ENCODE peak calls at places on chromosomes 3 and 15, in five cellular contexts. One of them, this sample, is unnamed.

GRCh38 chr15:45371546-45371945 is 6.8 kb downstream of the GATM start:
- DNase-seq in CD4-positive, CD25-positive, alpha-beta regulatory T cell: no peak
- DNase-seq in transverse colon: no peak
- DNase-seq in HCT116: no peak
- DNase-seq in Panc1: no peak
- DNase-seq in this sample: no peak

GRCh38 chr15:86316699-86317378 is 237.2 kb downstream of the AGBL1 start:
- DNase-seq in HCT116: no peak
- DNase-seq in Panc1: no peak
- DNase-seq in transverse colon: no peak
- DNase-seq in CD4-positive, CD25-positive, alpha-beta regulatory T cell: no peak
- DNase-seq in this sample: no peak

GRCh38 chr15:60601098-60601497 is 122.2 kb upstream of the ICE2 start:
- DNase-seq in CD4-positive, CD25-positive, alpha-beta regulatory T cell: no peak
- DNase-seq in transverse colon: no peak
- DNase-seq in Panc1: no peak
- DNase-seq in HCT116: no peak
- DNase-seq in this sample: no peak

GRCh38 chr15:70559223-70559823 is 204.0 kb downstream of the UACA start:
- DNase-seq in HCT116: no peak
- DNase-seq in Panc1: no peak
- DNase-seq in CD4-positive, CD25-positive, alpha-beta regulatory T cell: peak; percentile 13
- DNase-seq in transverse colon: peak; percentile 51
- DNase-seq in this sample: no peak

GRCh38 chr3:45507820-45508317 is 86.7 kb upstream of the LIMD1 start:
- DNase-seq in transverse colon: no peak
- DNase-seq in CD4-positive, CD25-positive, alpha-beta regulatory T cell: no peak
- DNase-seq in HCT116: no peak
- DNase-seq in Panc1: no peak
- DNase-seq in this sample: peak; percentile 63

GRCh38 chr15:41230345-41230649 is 260 bp downstream of the EXD1 start:
- DNase-seq in Panc1: no peak
- DNase-seq in transverse colon: no peak
- DNase-seq in CD4-positive, CD25-positive, alpha-beta regulatory T cell: no peak
- DNase-seq in HCT116: no peak
- DNase-seq in this sample: no peak

GRCh38 chr3:62954579-62954978 is 79.4 kb upstream of the CADPS start:
- DNase-seq in transverse colon: no peak
- DNase-seq in HCT116: no peak
- DNase-seq in CD4-positive, CD25-positive, alpha-beta regulatory T cell: no peak
- DNase-seq in Panc1: no peak
- DNase-seq in this sample: peak; percentile 38

GRCh38 chr15:26083457-26084350 is 220.6 kb upstream of the ATP10A start:
- DNase-seq in Panc1: no peak
- DNase-seq in HCT116: no peak
- DNase-seq in CD4-positive, CD25-positive, alpha-beta regulatory T cell: no peak
- DNase-seq in transverse colon: no peak
- DNase-seq in this sample: no peak

GRCh38 chr3:17384567-17385296 is 357.7 kb downstream of the TBC1D5 start:
- DNase-seq in transverse colon: no peak
- DNase-seq in Panc1: no peak
- DNase-seq in HCT116: no peak
- DNase-seq in CD4-positive, CD25-positive, alpha-beta regulatory T cell: no peak
- DNase-seq in this sample: no peak

GRCh38 chr15:84840741-84841429 is 23.7 kb downstream of the ALPK3 start:
- DNase-seq in HCT116: peak; percentile 29
- DNase-seq in CD4-positive, CD25-positive, alpha-beta regulatory T cell: no peak
- DNase-seq in transverse colon: peak; percentile 64
- DNase-seq in Panc1: peak; percentile 15
- DNase-seq in this sample: no peak

DNA sequence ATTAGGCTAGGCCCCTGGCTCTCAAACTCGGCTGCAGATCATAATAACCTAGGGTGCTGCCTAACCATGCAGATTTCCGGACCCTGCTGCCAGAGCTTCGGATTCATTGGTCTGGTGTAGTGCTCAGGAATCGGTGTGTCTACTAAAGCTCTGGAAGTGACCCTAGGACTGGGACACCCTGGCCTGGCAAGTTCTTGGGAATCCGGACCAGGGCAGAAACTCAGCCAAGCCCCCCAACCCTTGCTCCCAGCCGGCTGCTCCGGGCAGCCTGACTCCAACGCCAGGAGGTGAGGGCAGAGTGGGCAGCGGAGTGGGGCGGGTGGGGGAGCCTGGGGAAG is 23.0 kb downstream of the IGDCC3 start:
- DNase-seq in Panc1: no peak
- DNase-seq in HCT116: no peak
- DNase-seq in transverse colon: no peak
- DNase-seq in CD4-positive, CD25-positive, alpha-beta regulatory T cell: no peak
- DNase-seq in this sample: no peak
- H3K4me3 ChIP-seq in Panc1: no peak overlapping the region
- H3K4me3 ChIP-seq in HCT116: no peak overlapping the region
- H3K4me3 ChIP-seq in transverse colon: peak overlapping the region; percentile 56
- H3K4me3 ChIP-seq in CD4-positive, CD25-positive, alpha-beta regulatory T cell: no peak overlapping the region
- H3K4me3 ChIP-seq in this sample: peak overlapping the region; percentile 61

GRCh38 chr3:46565607-46566039 is 479 bp downstream of the LRRC2 start:
- DNase-seq in Panc1: no peak
- DNase-seq in transverse colon: no peak
- DNase-seq in CD4-positive, CD25-positive, alpha-beta regulatory T cell: no peak
- DNase-seq in HCT116: no peak
- DNase-seq in this sample: peak; percentile 11
- H3K4me3 ChIP-seq in Panc1: peak overlapping the region; percentile 37
- H3K4me3 ChIP-seq in transverse colon: peak overlapping the region; percentile 63
- H3K4me3 ChIP-seq in CD4-positive, CD25-positive, alpha-beta regulatory T cell: peak overlapping the region; percentile 67
- H3K4me3 ChIP-seq in HCT116: no peak overlapping the region
- H3K4me3 ChIP-seq in this sample: peak overlapping the region; percentile 46

GRCh38 chr3:172192830-172193415 is 153.5 kb downstream of the FNDC3B start:
- DNase-seq in CD4-positive, CD25-positive, alpha-beta regulatory T cell: no peak
- DNase-seq in HCT116: no peak
- DNase-seq in Panc1: no peak
- DNase-seq in transverse colon: no peak
- DNase-seq in this sample: no peak

GRCh38 chr3:172194702-172195392 is 155.5 kb downstream of the FNDC3B start:
- DNase-seq in Panc1: no peak
- DNase-seq in CD4-positive, CD25-positive, alpha-beta regulatory T cell: no peak
- DNase-seq in HCT116: peak; percentile 22
- DNase-seq in transverse colon: no peak
- DNase-seq in this sample: no peak

GRCh38 chr3:172195393-172195754 is 156.0 kb downstream of the FNDC3B start:
- DNase-seq in Panc1: no peak
- DNase-seq in HCT116: no peak
- DNase-seq in transverse colon: no peak
- DNase-seq in CD4-positive, CD25-positive, alpha-beta regulatory T cell: no peak
- DNase-seq in this sample: no peak

GRCh38 chr3:172191629-172192028 is 152.3 kb downstream of the FNDC3B start:
- DNase-seq in CD4-positive, CD25-positive, alpha-beta regulatory T cell: no peak
- DNase-seq in transverse colon: no peak
- DNase-seq in HCT116: no peak
- DNase-seq in Panc1: no peak
- DNase-seq in this sample: no peak

GRCh38 chr3:172193436-172193835 is 154.1 kb downstream of the FNDC3B start:
- DNase-seq in Panc1: no peak
- DNase-seq in CD4-positive, CD25-positive, alpha-beta regulatory T cell: no peak
- DNase-seq in HCT116: no peak
- DNase-seq in transverse colon: no peak
- DNase-seq in this sample: no peak
- H3K4me3 ChIP-seq in Panc1: no peak overlapping the region
- H3K4me3 ChIP-seq in CD4-positive, CD25-positive, alpha-beta regulatory T cell: no peak overlapping the region
- H3K4me3 ChIP-seq in HCT116: no peak overlapping the region
- H3K4me3 ChIP-seq in transverse colon: no peak overlapping the region
- H3K4me3 ChIP-seq in this sample: no peak overlapping the region

GRCh38 chr3:186487819-186488218 is 56.4 kb downstream of the CRYGS start:
- DNase-seq in transverse colon: no peak
- DNase-seq in CD4-positive, CD25-positive, alpha-beta regulatory T cell: no peak
- DNase-seq in HCT116: no peak
- DNase-seq in Panc1: no peak
- DNase-seq in this sample: no peak

GRCh38 chr3:186481526-186481925 is 62.7 kb downstream of the CRYGS start:
- DNase-seq in Panc1: no peak
- DNase-seq in transverse colon: no peak
- DNase-seq in CD4-positive, CD25-positive, alpha-beta regulatory T cell: no peak
- DNase-seq in HCT116: no peak
- DNase-seq in this sample: no peak

GRCh38 chr3:186489507-186489906 is 54.7 kb downstream of the CRYGS start:
- DNase-seq in transverse colon: no peak
- DNase-seq in CD4-positive, CD25-positive, alpha-beta regulatory T cell: no peak
- DNase-seq in Panc1: no peak
- DNase-seq in HCT116: no peak
- DNase-seq in this sample: no peak

GRCh38 chr3:186483611-186484340 is 60.4 kb downstream of the CRYGS start:
- DNase-seq in Panc1: no peak
- DNase-seq in transverse colon: no peak
- DNase-seq in CD4-positive, CD25-positive, alpha-beta regulatory T cell: no peak
- DNase-seq in HCT116: no peak
- DNase-seq in this sample: no peak

DNA sequence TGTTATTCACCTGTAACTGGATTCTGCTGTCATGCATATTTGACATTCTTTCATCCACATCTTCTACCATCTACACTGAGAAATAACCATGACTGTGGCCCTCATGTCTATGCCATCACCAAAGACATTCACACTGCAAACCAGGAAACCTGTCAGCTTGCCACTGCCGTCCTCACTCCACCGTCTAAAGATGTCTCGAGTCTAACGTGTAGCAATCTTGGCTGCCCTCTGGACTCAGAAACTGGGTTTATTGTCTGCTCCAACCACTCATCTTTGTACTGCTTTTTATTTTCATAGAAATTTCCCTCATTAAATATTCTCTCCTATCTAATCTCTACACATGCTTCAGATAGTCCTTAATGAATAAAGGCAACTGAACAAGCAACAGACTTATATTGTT is 57.1 kb downstream of the CRYGS start:
- DNase-seq in HCT116: no peak
- DNase-seq in CD4-positive, CD25-positive, alpha-beta regulatory T cell: no peak
- DNase-seq in Panc1: no peak
- DNase-seq in transverse colon: no peak
- DNase-seq in this sample: no peak
- H3K4me3 ChIP-seq in HCT116: no peak overlapping the region
- H3K4me3 ChIP-seq in CD4-positive, CD25-positive, alpha-beta regulatory T cell: no peak overlapping the region
- H3K4me3 ChIP-seq in Panc1: no peak overlapping the region
- H3K4me3 ChIP-seq in transverse colon: no peak overlapping the region
- H3K4me3 ChIP-seq in this sample: no peak overlapping the region

GRCh38 chr3:129197341-129197740 is 13.6 kb upstream of the CNBP start:
- DNase-seq in transverse colon: no peak
- DNase-seq in Panc1: no peak
- DNase-seq in HCT116: no peak
- DNase-seq in CD4-positive, CD25-positive, alpha-beta regulatory T cell: no peak
- DNase-seq in this sample: no peak

GRCh38 chr3:129196601-129197000 is 12.9 kb upstream of the CNBP start:
- DNase-seq in CD4-positive, CD25-positive, alpha-beta regulatory T cell: no peak
- DNase-seq in transverse colon: no peak
- DNase-seq in HCT116: no peak
- DNase-seq in Panc1: no peak
- DNase-seq in this sample: no peak

GRCh38 chr3:129199366-129199765 is 15.7 kb upstream of the CNBP start:
- DNase-seq in Panc1: no peak
- DNase-seq in CD4-positive, CD25-positive, alpha-beta regulatory T cell: no peak
- DNase-seq in HCT116: no peak
- DNase-seq in transverse colon: no peak
- DNase-seq in this sample: no peak

GRCh38 chr3:129195731-129196256 is 12.1 kb upstream of the CNBP start:
- DNase-seq in CD4-positive, CD25-positive, alpha-beta regulatory T cell: no peak
- DNase-seq in transverse colon: peak; percentile 35
- DNase-seq in HCT116: no peak
- DNase-seq in Panc1: peak; percentile 73
- DNase-seq in this sample: no peak
- H3K4me3 ChIP-seq in CD4-positive, CD25-positive, alpha-beta regulatory T cell: no peak overlapping the region
- H3K4me3 ChIP-seq in transverse colon: no peak overlapping the region
- H3K4me3 ChIP-seq in HCT116: no peak overlapping the region
- H3K4me3 ChIP-seq in Panc1: no peak overlapping the region
- H3K4me3 ChIP-seq in this sample: no peak overlapping the region

GRCh38 chr15:37095993-37096877 is 4.1 kb downstream of the MEIS2 start:
- DNase-seq in HCT116: no peak
- DNase-seq in Panc1: no peak
- DNase-seq in transverse colon: no peak
- DNase-seq in CD4-positive, CD25-positive, alpha-beta regulatory T cell: no peak
- DNase-seq in this sample: peak; percentile 17
- H3K4me3 ChIP-seq in HCT116: no peak overlapping the region
- H3K4me3 ChIP-seq in Panc1: peak overlapping the region; percentile 66
- H3K4me3 ChIP-seq in transverse colon: peak overlapping the region; percentile 72
- H3K4me3 ChIP-seq in CD4-positive, CD25-positive, alpha-beta regulatory T cell: no peak overlapping the region
- H3K4me3 ChIP-seq in this sample: peak overlapping the region; percentile 69

GRCh38 chr15:58228708-58229107 is 90.5 kb downstream of the AQP9 start:
- DNase-seq in CD4-positive, CD25-positive, alpha-beta regulatory T cell: no peak
- DNase-seq in HCT116: no peak
- DNase-seq in transverse colon: no peak
- DNase-seq in Panc1: no peak
- DNase-seq in this sample: no peak
- H3K4me3 ChIP-seq in CD4-positive, CD25-positive, alpha-beta regulatory T cell: no peak overlapping the region
- H3K4me3 ChIP-seq in HCT116: no peak overlapping the region
- H3K4me3 ChIP-seq in transverse colon: no peak overlapping the region
- H3K4me3 ChIP-seq in Panc1: no peak overlapping the region
- H3K4me3 ChIP-seq in this sample: no peak overlapping the region

GRCh38 chr3:149282322-149282721 is 51.1 kb downstream of the TM4SF18 start:
- DNase-seq in HCT116: no peak
- DNase-seq in Panc1: no peak
- DNase-seq in CD4-positive, CD25-positive, alpha-beta regulatory T cell: no peak
- DNase-seq in transverse colon: no peak
- DNase-seq in this sample: no peak
- H3K4me3 ChIP-seq in HCT116: no peak overlapping the region
- H3K4me3 ChIP-seq in Panc1: no peak overlapping the region
- H3K4me3 ChIP-seq in CD4-positive, CD25-positive, alpha-beta regulatory T cell: no peak overlapping the region
- H3K4me3 ChIP-seq in transverse colon: no peak overlapping the region
- H3K4me3 ChIP-seq in this sample: no peak overlapping the region

This sample was measured in WERI-Rb-1.